ENCODE peak calls at places on chromosomes 13 and 19, in seven cellular contexts. H, V, T, N, Y, J and U are unnamed samples.

GRCh38 chr13:21282065-21282464 is 105.6 kb downstream of the MRPL57 start:
- DNase-seq in H (no peak), J (no peak), Y (no peak), T (no peak), N (no peak), V (no peak), U (no peak)

GRCh38 chr19:35135389-35135909 is 590 bp upstream of the LGI4 start:
- DNase-seq in H (peak; percentile 67), V (peak; percentile 42), T (peak; percentile 99), N (peak; percentile 45), J (peak; percentile 88), Y (peak; percentile 51), U (peak; percentile 81)

GRCh38 chr13:21898461-21898860 is 227.6 kb downstream of the FGF9 start:
- DNase-seq in Y (no peak), T (no peak), V (no peak), H (no peak), N (no peak), J (no peak), U (no peak)

GRCh38 chr19:10593820-10594637 is 6.9 kb upstream of the AP1M2 start:
- DNase-seq in J (no peak), Y (no peak), V (no peak), T (no peak), H (no peak), N (no peak), U (peak; percentile 92)

GRCh38 chr19:35006342-35006998 is 6.3 kb downstream of the GRAMD1A start:
- DNase-seq in T (peak; percentile 98), V (no peak), N (peak; percentile 90), Y (no peak), H (no peak), J (peak; percentile 82), U (no peak)

GRCh38 chr19:11018179-11018578 is 57.3 kb downstream of the SMARCA4 start:
- DNase-seq in J (peak; percentile 87), T (no peak), V (no peak), N (peak; percentile 51), Y (no peak), H (no peak), U (no peak)

GRCh38 chr19:23015660-23016059 is 12.7 kb upstream of the ZNF728 start:
- DNase-seq in N (no peak), V (no peak), H (no peak), T (no peak), Y (no peak), J (no peak), U (no peak)

GRCh38 chr13:75231235-75231634 is 250.7 kb downstream of the TBC1D4 start:
- DNase-seq in N (no peak), T (no peak), J (no peak), V (no peak), Y (no peak), H (no peak), U (no peak)

GRCh38 chr19:18232540-18233223 is 6.4 kb upstream of the PDE4C start:
- DNase-seq in N (no peak), J (peak; percentile 57), H (no peak), Y (no peak), T (no peak), V (no peak), U (no peak)

GRCh38 chr13:99733346-99733745 is 232.1 kb downstream of the TM9SF2 start:
- DNase-seq in N (no peak), V (no peak), H (no peak), Y (no peak), T (no peak), J (no peak), U (no peak)

GRCh38 chr19:12665646-12666304 is 767 bp downstream of the MAN2B1 start:
- DNase-seq in J (no peak), Y (no peak), N (peak; percentile 14), T (no peak), V (no peak), H (no peak), U (no peak)

GRCh38 chr19:8688930-8689329 is 9.7 kb downstream of the ACTL9 start:
- DNase-seq in V (no peak), J (no peak), H (no peak), Y (no peak), T (no peak), N (no peak), U (no peak)

GRCh38 chr19:55179570-55180484 is at the start of gene SYT5:
- DNase-seq in T (peak; percentile 76), V (peak; percentile 32), Y (no peak), H (peak; percentile 77), N (no peak), J (peak; percentile 78), U (peak; percentile 43)

GRCh38 chr13:83536941-83537340 is 345.3 kb downstream of the SLITRK1 start:
- DNase-seq in H (no peak), V (no peak), J (no peak), N (no peak), T (no peak), Y (no peak), U (no peak)

GRCh38 chr13:97226788-97227627 is 4.9 kb downstream of the MBNL2 start:
- DNase-seq in V (peak; percentile 27), J (peak; percentile 41), H (peak; percentile 68), Y (no peak), N (no peak), T (no peak), U (peak; percentile 74)

GRCh38 chr19:57227461-57227860 is 3.4 kb upstream of the AURKC start:
- DNase-seq in J (no peak), V (no peak), T (no peak), N (no peak), H (no peak), Y (no peak), U (no peak)

GRCh38 chr19:42831221-42832019 is 48.1 kb downstream of the PSG1 start:
- DNase-seq in V (no peak), H (no peak), J (no peak), T (peak; percentile 77), Y (peak; percentile 28), N (no peak), U (no peak)

GRCh38 chr19:7669641-7670040 is 792 bp downstream of the RETN start:
- DNase-seq in N (no peak), J (no peak), H (no peak), V (no peak), Y (no peak), T (no peak), U (no peak)

GRCh38 chr13:74132768-74133656 is 1.2 kb downstream of the KLF12 start:
- DNase-seq in Y (no peak), T (no peak), H (peak; percentile 49), N (peak; percentile 68), J (peak; percentile 45), V (peak; percentile 19), U (peak; percentile 33)

GRCh38 chr13:95382906-95383305 is 81.7 kb upstream of the ABCC4 start:
- DNase-seq in Y (no peak), N (no peak), V (no peak), H (no peak), T (no peak), J (no peak), U (no peak)

DNA sequence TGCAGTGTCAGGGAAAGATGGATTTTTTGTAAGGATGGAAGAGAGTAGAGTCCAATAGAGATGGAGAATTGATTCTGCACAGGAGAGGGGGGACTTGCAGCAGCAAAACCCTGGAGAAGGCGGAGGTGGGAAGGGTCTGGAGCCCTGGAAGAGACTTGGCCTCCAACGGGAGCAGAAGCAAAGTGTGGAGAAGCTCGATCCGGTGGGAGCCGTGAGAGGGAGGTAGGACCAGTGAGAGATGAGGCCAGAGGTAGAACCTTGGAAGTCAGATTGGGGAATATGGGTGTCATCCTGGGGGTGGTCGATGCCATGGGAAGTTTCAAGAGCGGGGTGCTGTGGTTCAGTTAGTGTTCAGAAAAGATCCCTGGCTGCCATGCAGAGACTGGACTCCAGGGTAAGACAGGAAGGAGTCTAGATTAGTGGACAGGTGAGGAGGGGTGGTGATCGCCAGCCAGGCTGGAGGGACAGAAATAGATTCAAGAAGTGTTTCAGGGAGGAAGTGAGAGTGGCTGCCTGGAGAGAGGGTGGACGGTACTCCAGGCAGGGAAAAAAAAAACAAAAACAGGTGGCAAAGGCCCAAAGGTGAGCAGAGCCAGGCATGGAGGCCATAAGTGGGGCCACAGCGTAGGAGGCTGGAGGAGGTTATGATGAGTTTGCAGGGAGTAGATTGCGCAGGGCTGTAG is 2.6 kb downstream of the PPP5C start:
- DNase-seq in J (no peak), V (no peak), N (no peak), T (no peak), Y (no peak), H (no peak), U (no peak)
- H3K4me1 ChIP-seq in J (peaks cover 32% of the 10 kb centered on the region), V (peaks cover 50% of the 10 kb centered on the region), N (peaks cover 25% of the 10 kb centered on the region), T (peaks cover 44% of the 10 kb centered on the region), Y (no peaks in the 10 kb centered on the region), H (peaks cover 48% of the 10 kb centered on the region), U (peaks cover 33% of the 10 kb centered on the region)

GRCh38 chr19:39811064-39811463 is 22.9 kb downstream of the DYRK1B start:
- DNase-seq in H (no peak), J (no peak), N (no peak), Y (no peak), T (no peak), V (no peak), U (no peak)

GRCh38 chr19:39817888-39818561 is 15.9 kb downstream of the DYRK1B start:
- DNase-seq in N (no peak), V (no peak), H (no peak), Y (no peak), J (no peak), T (no peak), U (no peak)

GRCh38 chr19:39816287-39817048 is 17.5 kb downstream of the DYRK1B start:
- DNase-seq in V (no peak), N (no peak), T (no peak), J (no peak), Y (no peak), H (no peak), U (no peak)

GRCh38 chr19:39813264-39813998 is 20.5 kb downstream of the DYRK1B start:
- DNase-seq in H (no peak), Y (no peak), J (no peak), T (no peak), N (no peak), V (no peak), U (no peak)

GRCh38 chr19:39814595-39814994 is 19.4 kb downstream of the DYRK1B start:
- DNase-seq in T (no peak), H (no peak), Y (no peak), V (no peak), J (no peak), N (no peak), U (no peak)
- H3K4me1 ChIP-seq in T (no peaks in the 10 kb centered on the region), H (no peaks in the 10 kb centered on the region), Y (no peaks in the 10 kb centered on the region), V (no peaks in the 10 kb centered on the region), J (no peaks in the 10 kb centered on the region), N (no peaks in the 10 kb centered on the region), U (no peaks in the 10 kb centered on the region)

DNA sequence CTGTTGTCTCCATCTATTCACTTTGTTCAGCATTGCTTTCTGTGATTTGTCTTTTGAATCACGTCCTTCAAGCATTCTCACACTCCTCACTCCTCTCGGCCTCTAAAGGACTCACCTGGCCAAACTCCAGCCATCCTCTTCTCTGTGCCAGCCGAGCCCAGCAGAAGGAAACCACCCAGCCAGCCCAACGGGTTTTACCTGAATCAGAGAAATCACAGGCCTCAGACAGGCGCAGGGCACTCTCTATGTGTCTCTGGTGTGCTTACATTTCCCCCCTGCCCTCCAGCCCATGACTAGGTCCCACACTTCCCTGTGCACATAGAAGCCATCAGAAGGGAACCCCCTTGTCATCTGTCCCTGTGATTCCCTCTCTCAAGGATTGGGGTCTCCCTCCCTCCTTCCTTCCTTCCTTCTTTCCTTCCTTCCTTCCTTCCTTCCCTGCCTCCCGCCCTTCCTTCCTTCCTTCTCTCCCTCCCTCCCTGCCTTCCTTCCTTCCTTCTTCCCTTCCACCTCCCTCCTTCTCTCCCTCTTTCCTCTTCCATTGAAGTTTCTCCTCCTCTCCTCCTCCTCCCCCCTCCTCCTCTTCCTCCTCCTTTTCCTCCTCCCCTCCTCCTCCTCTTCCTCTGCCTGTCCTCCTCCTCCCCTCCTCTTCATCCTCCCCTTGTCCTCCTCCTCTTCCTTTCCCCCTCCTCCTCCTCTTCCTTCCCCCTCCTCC is 8.8 kb upstream of the ZNF541 start:
- DNase-seq in Y (no peak), N (no peak), H (no peak), J (no peak), V (no peak), T (no peak), U (no peak)
- H3K4me1 ChIP-seq in Y (peaks cover 4% of the 10 kb centered on the region), N (peaks cover 6% of the 10 kb centered on the region), H (no peaks in the 10 kb centered on the region), J (no peaks in the 10 kb centered on the region), V (peaks cover 43% of the 10 kb centered on the region), T (no peaks in the 10 kb centered on the region), U (peaks cover 9% of the 10 kb centered on the region)

GRCh38 chr13:30413842-30414241 is 8.5 kb upstream of the UBE2L5 start:
- DNase-seq in J (no peak), V (no peak), H (no peak), T (no peak), N (no peak), Y (no peak), U (no peak)
- H3K4me1 ChIP-seq in J (peaks cover 2% of the 10 kb centered on the region), V (peaks cover 17% of the 10 kb centered on the region), H (peaks cover 19% of the 10 kb centered on the region), T (peaks cover 9% of the 10 kb centered on the region), N (no peaks in the 10 kb centered on the region), Y (peaks cover 13% of the 10 kb centered on the region), U (peaks cover 13% of the 10 kb centered on the region)